ENCODE peak calls at places on chromosomes 12 and 14, in nine cellular contexts. One of them, this sample, is unnamed. For H3K4me1, the result is how much of the 10 kb centered on the place peaks cover.

GRCh38 chr12:56908136-56908535 is 26.1 kb downstream of the SDR9C7 start:
- DNase-seq in thoracic aorta: no peak
- DNase-seq in A549: no peak
- DNase-seq in psoas muscle: no peak
- DNase-seq in ovary: no peak
- DNase-seq in iPS DF 6.9: no peak
- DNase-seq in GM23248: no peak
- DNase-seq in ascending aorta: no peak
- DNase-seq in astrocyte: no peak
- DNase-seq in this sample: no peak

GRCh38 chr12:112112423-112113132 is 4.0 kb upstream of the NAA25 start:
- DNase-seq in ovary: no peak
- DNase-seq in GM23248: no peak
- DNase-seq in psoas muscle: no peak
- DNase-seq in A549: peak
- DNase-seq in iPS DF 6.9: no peak
- DNase-seq in astrocyte: no peak
- DNase-seq in ascending aorta: no peak
- DNase-seq in thoracic aorta: no peak
- DNase-seq in this sample: no peak

GRCh38 chr12:127966331-127966730 is 300.6 kb upstream of the TMEM132C start:
- DNase-seq in thoracic aorta: no peak
- DNase-seq in GM23248: no peak
- DNase-seq in psoas muscle: no peak
- DNase-seq in astrocyte: no peak
- DNase-seq in A549: no peak
- DNase-seq in ovary: no peak
- DNase-seq in ascending aorta: no peak
- DNase-seq in iPS DF 6.9: no peak
- DNase-seq in this sample: no peak

GRCh38 chr12:129961111-129961510 is 57.3 kb upstream of the TMEM132D start:
- DNase-seq in psoas muscle: no peak
- DNase-seq in thoracic aorta: no peak
- DNase-seq in astrocyte: peak
- DNase-seq in iPS DF 6.9: no peak
- DNase-seq in ovary: no peak
- DNase-seq in ascending aorta: no peak
- DNase-seq in A549: no peak
- DNase-seq in GM23248: peak
- DNase-seq in this sample: no peak

GRCh38 chr14:91149462-91149861 is 35.6 kb downstream of the DGLUCY start:
- DNase-seq in thoracic aorta: peak
- DNase-seq in ovary: peak
- DNase-seq in astrocyte: peak
- DNase-seq in psoas muscle: no peak
- DNase-seq in iPS DF 6.9: no peak
- DNase-seq in GM23248: peak
- DNase-seq in A549: peak
- DNase-seq in ascending aorta: no peak
- DNase-seq in this sample: no peak

GRCh38 chr14:80055912-80056801 is 155.1 kb downstream of the DIO2 start:
- DNase-seq in iPS DF 6.9: peak
- DNase-seq in astrocyte: peak
- DNase-seq in A549: peak
- DNase-seq in psoas muscle: no peak
- DNase-seq in ovary: no peak
- DNase-seq in GM23248: peak
- DNase-seq in thoracic aorta: no peak
- DNase-seq in ascending aorta: no peak
- DNase-seq in this sample: peak

GRCh38 chr12:55965941-55966407 is at the start of gene PMEL:
- DNase-seq in ascending aorta: no peak
- DNase-seq in ovary: no peak
- DNase-seq in A549: no peak
- DNase-seq in iPS DF 6.9: no peak
- DNase-seq in thoracic aorta: no peak
- DNase-seq in psoas muscle: no peak
- DNase-seq in GM23248: peak
- DNase-seq in astrocyte: no peak
- DNase-seq in this sample: no peak

GRCh38 chr12:93514853-93515252 is 47.5 kb downstream of the MRPL42 start:
- DNase-seq in psoas muscle: no peak
- DNase-seq in iPS DF 6.9: no peak
- DNase-seq in GM23248: peak
- DNase-seq in astrocyte: peak
- DNase-seq in A549: no peak
- DNase-seq in ascending aorta: no peak
- DNase-seq in thoracic aorta: no peak
- DNase-seq in ovary: no peak
- DNase-seq in this sample: no peak

DNA sequence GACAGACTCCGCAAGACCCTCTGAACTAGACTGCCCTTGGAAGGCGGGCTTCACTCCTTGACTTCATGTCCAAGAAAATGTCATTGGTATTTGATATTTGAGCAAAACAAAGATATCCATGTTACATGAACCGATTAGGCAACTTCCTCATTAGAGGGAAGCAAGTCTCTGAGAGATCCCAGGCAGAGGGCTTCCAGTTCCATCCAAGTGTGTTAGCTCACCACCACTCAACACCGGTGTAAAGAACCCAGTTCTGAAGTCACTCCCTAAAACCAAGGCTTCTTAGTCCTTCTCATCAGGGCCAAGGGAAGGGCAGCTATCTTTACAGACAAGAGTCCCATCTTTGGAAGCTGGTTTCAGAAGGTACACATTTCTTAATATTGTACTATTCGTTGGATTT is 87.2 kb upstream of the CDKN3 start:
- DNase-seq in ovary: no peak
- DNase-seq in astrocyte: no peak
- DNase-seq in psoas muscle: no peak
- DNase-seq in ascending aorta: no peak
- DNase-seq in thoracic aorta: no peak
- DNase-seq in iPS DF 6.9: no peak
- DNase-seq in A549: no peak
- DNase-seq in GM23248: no peak
- DNase-seq in this sample: no peak
- H3K4me1 ChIP-seq in ovary: under half
- H3K4me1 ChIP-seq in astrocyte: under half
- H3K4me1 ChIP-seq in psoas muscle: under half
- H3K4me1 ChIP-seq in ascending aorta: under half
- H3K4me1 ChIP-seq in thoracic aorta: under half
- H3K4me1 ChIP-seq in iPS DF 6.9: under half
- H3K4me1 ChIP-seq in A549: under half
- H3K4me1 ChIP-seq in GM23248: under half
- H3K4me1 ChIP-seq in this sample: under half

GRCh38 chr12:13209279-13210021 is 12.9 kb downstream of the EMP1 start:
- DNase-seq in A549: no peak
- DNase-seq in ovary: no peak
- DNase-seq in astrocyte: no peak
- DNase-seq in thoracic aorta: no peak
- DNase-seq in ascending aorta: no peak
- DNase-seq in GM23248: peak
- DNase-seq in psoas muscle: no peak
- DNase-seq in iPS DF 6.9: no peak
- DNase-seq in this sample: no peak

GRCh38 chr12:13208533-13209278 is 12.2 kb downstream of the EMP1 start:
- DNase-seq in iPS DF 6.9: no peak
- DNase-seq in A549: peak
- DNase-seq in GM23248: peak
- DNase-seq in psoas muscle: no peak
- DNase-seq in thoracic aorta: no peak
- DNase-seq in ascending aorta: no peak
- DNase-seq in astrocyte: no peak
- DNase-seq in ovary: no peak
- DNase-seq in this sample: no peak

GRCh38 chr12:13204428-13204827 is 7.9 kb downstream of the EMP1 start:
- DNase-seq in iPS DF 6.9: no peak
- DNase-seq in ovary: no peak
- DNase-seq in thoracic aorta: no peak
- DNase-seq in astrocyte: peak
- DNase-seq in ascending aorta: no peak
- DNase-seq in GM23248: peak
- DNase-seq in psoas muscle: no peak
- DNase-seq in A549: no peak
- DNase-seq in this sample: no peak

GRCh38 chr12:13205809-13206559 is 9.5 kb downstream of the EMP1 start:
- DNase-seq in ascending aorta: no peak
- DNase-seq in GM23248: peak
- DNase-seq in psoas muscle: no peak
- DNase-seq in iPS DF 6.9: no peak
- DNase-seq in A549: peak
- DNase-seq in thoracic aorta: no peak
- DNase-seq in astrocyte: peak
- DNase-seq in ovary: no peak
- DNase-seq in this sample: no peak

GRCh38 chr12:13206560-13206897 is 10.0 kb downstream of the EMP1 start:
- DNase-seq in thoracic aorta: no peak
- DNase-seq in iPS DF 6.9: no peak
- DNase-seq in A549: no peak
- DNase-seq in astrocyte: no peak
- DNase-seq in GM23248: no peak
- DNase-seq in ascending aorta: no peak
- DNase-seq in psoas muscle: no peak
- DNase-seq in ovary: no peak
- DNase-seq in this sample: no peak
- H3K4me1 ChIP-seq in thoracic aorta: under half
- H3K4me1 ChIP-seq in iPS DF 6.9: under half
- H3K4me1 ChIP-seq in A549: half or more
- H3K4me1 ChIP-seq in astrocyte: half or more
- H3K4me1 ChIP-seq in GM23248: half or more
- H3K4me1 ChIP-seq in ascending aorta: under half
- H3K4me1 ChIP-seq in psoas muscle: under half
- H3K4me1 ChIP-seq in ovary: under half
- H3K4me1 ChIP-seq in this sample: under half

DNA sequence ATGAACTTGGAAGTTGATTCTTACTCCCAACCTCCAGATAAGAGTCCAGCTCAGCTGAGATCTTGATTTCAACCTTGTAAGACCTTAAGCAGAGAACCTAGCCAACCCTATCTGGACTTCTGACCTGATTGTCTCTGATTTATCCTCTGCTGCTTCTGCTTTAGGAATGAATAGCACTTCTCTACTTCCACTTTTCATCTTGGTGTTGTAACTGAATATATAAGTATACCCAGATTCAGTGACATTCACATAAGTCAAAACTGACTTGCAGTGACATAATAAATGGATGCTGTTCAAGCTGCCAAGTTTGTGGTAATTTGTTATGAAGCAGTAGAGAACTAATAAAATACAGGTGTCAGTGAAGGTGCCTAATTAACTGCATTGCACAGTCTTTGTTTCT is 33.6 kb downstream of the RAD51B start:
- DNase-seq in ovary: no peak
- DNase-seq in thoracic aorta: no peak
- DNase-seq in psoas muscle: no peak
- DNase-seq in GM23248: no peak
- DNase-seq in astrocyte: no peak
- DNase-seq in ascending aorta: no peak
- DNase-seq in iPS DF 6.9: no peak
- DNase-seq in A549: no peak
- DNase-seq in this sample: no peak
- H3K4me1 ChIP-seq in ovary: under half
- H3K4me1 ChIP-seq in thoracic aorta: under half
- H3K4me1 ChIP-seq in psoas muscle: under half
- H3K4me1 ChIP-seq in GM23248: under half
- H3K4me1 ChIP-seq in astrocyte: under half
- H3K4me1 ChIP-seq in ascending aorta: under half
- H3K4me1 ChIP-seq in iPS DF 6.9: under half
- H3K4me1 ChIP-seq in A549: under half
- H3K4me1 ChIP-seq in this sample: under half

GRCh38 chr14:74567219-74567618 is 44.8 kb downstream of the LTBP2 start:
- DNase-seq in GM23248: no peak
- DNase-seq in thoracic aorta: no peak
- DNase-seq in astrocyte: no peak
- DNase-seq in ovary: no peak
- DNase-seq in iPS DF 6.9: no peak
- DNase-seq in psoas muscle: peak
- DNase-seq in A549: no peak
- DNase-seq in ascending aorta: no peak
- DNase-seq in this sample: no peak

GRCh38 chr14:74567646-74568379 is 44.2 kb downstream of the LTBP2 start:
- DNase-seq in thoracic aorta: no peak
- DNase-seq in ovary: no peak
- DNase-seq in psoas muscle: peak
- DNase-seq in ascending aorta: no peak
- DNase-seq in GM23248: no peak
- DNase-seq in astrocyte: no peak
- DNase-seq in iPS DF 6.9: no peak
- DNase-seq in A549: no peak
- DNase-seq in this sample: no peak

GRCh38 chr14:74568380-74568649 is 43.7 kb downstream of the LTBP2 start:
- DNase-seq in astrocyte: no peak
- DNase-seq in thoracic aorta: no peak
- DNase-seq in ascending aorta: no peak
- DNase-seq in A549: no peak
- DNase-seq in psoas muscle: no peak
- DNase-seq in ovary: no peak
- DNase-seq in GM23248: no peak
- DNase-seq in iPS DF 6.9: no peak
- DNase-seq in this sample: no peak

GRCh38 chr14:74568896-74569295 is 43.1 kb downstream of the LTBP2 start:
- DNase-seq in A549: no peak
- DNase-seq in thoracic aorta: no peak
- DNase-seq in GM23248: no peak
- DNase-seq in psoas muscle: peak
- DNase-seq in astrocyte: no peak
- DNase-seq in ovary: peak
- DNase-seq in iPS DF 6.9: no peak
- DNase-seq in ascending aorta: no peak
- DNase-seq in this sample: no peak

DNA sequence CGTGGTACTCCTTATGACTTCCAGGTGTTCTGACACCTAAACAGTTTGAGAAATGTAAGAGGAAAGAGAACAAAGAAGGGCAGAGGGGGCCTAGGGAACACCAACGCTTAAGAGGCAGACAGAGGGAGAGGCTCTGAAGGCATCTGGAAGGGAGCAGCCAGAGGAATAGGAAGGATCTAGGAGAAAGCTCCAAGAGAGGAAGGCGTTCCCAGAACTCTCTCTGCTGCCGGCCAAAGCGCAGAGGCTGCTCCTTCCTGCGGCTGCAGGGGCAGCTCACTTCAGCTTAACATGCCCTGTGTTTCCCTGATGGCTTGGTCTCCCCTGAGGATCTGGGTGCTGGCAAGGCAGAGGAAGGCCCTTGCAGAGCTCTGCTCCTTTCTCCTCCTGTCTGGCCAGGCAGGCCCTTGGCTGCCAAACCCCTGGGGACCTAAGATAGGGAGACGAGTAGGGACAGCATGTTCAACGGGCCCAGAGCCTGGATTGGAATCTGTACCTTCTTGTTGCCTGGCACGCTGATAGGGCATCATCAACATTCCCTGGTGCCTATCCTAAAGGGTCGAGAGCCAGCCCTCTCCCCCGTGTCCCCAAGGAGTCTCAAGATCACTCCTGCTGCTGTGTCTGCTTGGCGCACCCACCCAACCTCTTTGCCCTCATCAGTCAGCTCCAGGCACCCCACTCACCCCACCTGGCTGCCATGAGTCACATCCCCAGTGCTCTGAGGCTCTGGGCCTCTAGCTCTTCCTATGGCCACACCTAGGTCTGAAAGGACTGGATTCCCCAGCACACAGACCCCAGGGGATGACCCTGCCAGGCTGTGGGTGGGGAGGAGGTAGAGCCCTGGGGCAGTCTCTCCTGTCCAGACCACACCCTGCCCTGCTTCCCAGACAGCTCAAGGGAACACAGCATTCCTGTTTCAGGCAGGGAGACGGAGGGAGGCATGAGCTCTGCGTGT is 45.6 kb downstream of the LTBP2 start:
- DNase-seq in thoracic aorta: no peak
- DNase-seq in A549: peak
- DNase-seq in psoas muscle: peak
- DNase-seq in GM23248: peak
- DNase-seq in ascending aorta: no peak
- DNase-seq in astrocyte: no peak
- DNase-seq in iPS DF 6.9: no peak
- DNase-seq in ovary: no peak
- DNase-seq in this sample: no peak
- H3K4me1 ChIP-seq in thoracic aorta: half or more
- H3K4me1 ChIP-seq in A549: half or more
- H3K4me1 ChIP-seq in psoas muscle: under half
- H3K4me1 ChIP-seq in GM23248: half or more
- H3K4me1 ChIP-seq in ascending aorta: half or more
- H3K4me1 ChIP-seq in astrocyte: under half
- H3K4me1 ChIP-seq in iPS DF 6.9: under half
- H3K4me1 ChIP-seq in ovary: under half
- H3K4me1 ChIP-seq in this sample: under half

This sample was measured in BE2C.